ENCODE peak calls at places on chromosomes 12 and 14, in five cellular contexts. X is kidney tubule cell, L is ELR, A is hypothalamus, Q is T follicular helper cell. W is an unnamed sample.

GRCh38 chr12:94560416-94561221 is 89.7 kb downstream of the TMCC3 start:
- DNase-seq in X (peak), L (peak), A (peak), Q (no peak), W (peak)

GRCh38 chr14:33717866-33718265 is 233.0 kb downstream of the EGLN3 start:
- DNase-seq in X (no peak), L (no peak), A (no peak), Q (no peak), W (no peak)

GRCh38 chr14:22333408-22334274 is 255.4 kb downstream of the DAD1 start:
- DNase-seq in X (peak), L (peak), A (peak), Q (no peak), W (peak)

GRCh38 chr14:103140316-103141109 is 17.3 kb downstream of the TNFAIP2 start:
- DNase-seq in X (peak), L (no peak), A (no peak), Q (no peak), W (peak)

GRCh38 chr12:120983759-120984158 is 5.4 kb downstream of the HNF1A start:
- DNase-seq in X (no peak), L (no peak), A (no peak), Q (no peak), W (no peak)

GRCh38 chr12:49403887-49404517 is 36.7 kb downstream of the SPATS2 start:
- DNase-seq in X (no peak), L (no peak), A (no peak), Q (no peak), W (no peak)

GRCh38 chr12:93323625-93324165 is 54.0 kb upstream of the NUDT4 start:
- DNase-seq in X (peak), L (peak), A (no peak), Q (no peak), W (peak)

GRCh38 chr12:111277570-111277969 is 91.3 kb downstream of the PHETA1 start:
- DNase-seq in X (no peak), L (no peak), A (no peak), Q (no peak), W (no peak)

GRCh38 chr14:24298892-24299254 is 707 bp downstream of the DHRS1 start:
- DNase-seq in X (peak), L (peak), A (no peak), Q (no peak), W (peak)

GRCh38 chr12:95318071-95318545 is 100.5 kb downstream of the VEZT start:
- DNase-seq in X (peak), L (peak), A (no peak), Q (no peak), W (peak)

GRCh38 chr14:96764012-96764411 is 33.2 kb upstream of the VRK1 start:
- DNase-seq in X (no peak), L (no peak), A (no peak), Q (no peak), W (no peak)

GRCh38 chr12:124759841-124760508 is 103.7 kb downstream of the SCARB1 start:
- DNase-seq in X (peak), L (no peak), A (no peak), Q (no peak), W (peak)

GRCh38 chr14:70064111-70064885 is 124.5 kb downstream of the SLC8A3 start:
- DNase-seq in X (no peak), L (no peak), A (no peak), Q (no peak), W (no peak)

GRCh38 chr12:9364224-9365176 is 156.3 kb upstream of the PZP start:
- DNase-seq in X (peak), L (peak), A (no peak), Q (no peak), W (no peak)

GRCh38 chr14:37901978-37902377 is 305.7 kb upstream of the SSTR1 start:
- DNase-seq in X (no peak), L (peak), A (no peak), Q (no peak), W (peak)

GRCh38 chr14:102439556-102439955 is 70.0 kb downstream of the ANKRD9 start:
- DNase-seq in X (no peak), L (no peak), A (no peak), Q (no peak), W (no peak)

GRCh38 chr14:29681308-29681707 is 246.3 kb downstream of the PRKD1 start:
- DNase-seq in X (no peak), L (no peak), A (no peak), Q (no peak), W (peak)

GRCh38 chr14:30002859-30003258 is 75.2 kb upstream of the PRKD1 start:
- DNase-seq in X (no peak), L (no peak), A (no peak), Q (no peak), W (no peak)

GRCh38 chr14:75422169-75422568 is 5.7 kb upstream of the JDP2 start:
- DNase-seq in X (peak), L (peak), A (no peak), Q (no peak), W (peak)

GRCh38 chr12:80805106-80805505 is 88.4 kb downstream of the MYF5 start:
- DNase-seq in X (no peak), L (no peak), A (no peak), Q (no peak), W (peak)

GRCh38 chr12:83826112-83826511 is 1086.5 kb downstream of the SLC6A15 start:
- DNase-seq in X (peak), L (peak), A (no peak), Q (no peak), W (no peak)

GRCh38 chr12:93766802-93767523 is 89.8 kb downstream of the CRADD start:
- DNase-seq in X (peak), L (peak), A (no peak), Q (no peak), W (peak)